ENCODE peak calls at places on chromosomes 2 and 18, in six cellular contexts. C, Z, O, V, W and K are unnamed samples.

GRCh38 chr2:69213201-69213600 is 173.8 kb downstream of the GFPT1 start:
- DNase-seq in W (no peak), O (no peak), Z (no peak), V (peak; percentile 76), C (peak; percentile 55), K (no peak)

GRCh38 chr2:71846669-71847291 is 300.9 kb downstream of the CYP26B1 start:
- DNase-seq in Z (no peak), V (no peak), O (no peak), W (no peak), C (peak; percentile 28), K (no peak)

GRCh38 chr2:28633204-28633603 is 118.4 kb upstream of the PPP1CB start:
- DNase-seq in Z (no peak), O (no peak), W (no peak), C (no peak), V (no peak), K (no peak)

GRCh38 chr2:187499941-187500532 is 52.0 kb upstream of the CALCRL start:
- DNase-seq in V (peak; percentile 55), W (no peak), O (peak; percentile 42), Z (peak; percentile 29), C (peak; percentile 74), K (no peak)

GRCh38 chr18:79608535-79608934 is 71.1 kb upstream of the CTDP1 start:
- DNase-seq in O (no peak), Z (no peak), C (no peak), V (peak; percentile 6), W (peak; percentile 38), K (peak; percentile 68)

GRCh38 chr2:3789246-3789645 is 85.9 kb downstream of the DCDC2C start:
- DNase-seq in Z (no peak), O (peak; percentile 17), C (no peak), V (no peak), W (no peak), K (no peak)

GRCh38 chr2:127105656-127106456 is 1.1 kb downstream of the BIN1 start:
- DNase-seq in O (peak; percentile 43), V (no peak), W (peak; percentile 79), C (peak; percentile 61), Z (no peak), K (peak; percentile 74)

GRCh38 chr2:133286326-133286922 is 281.8 kb downstream of the NCKAP5 start:
- DNase-seq in Z (no peak), W (no peak), O (no peak), C (no peak), V (no peak), K (no peak)

GRCh38 chr18:77115461-77115907 is 17.1 kb downstream of the MBP start:
- DNase-seq in W (no peak), Z (no peak), V (no peak), C (no peak), O (no peak), K (no peak)

GRCh38 chr2:231188506-231189170 is 9.8 kb upstream of the ARMC9 start:
- DNase-seq in W (no peak), Z (no peak), C (no peak), V (no peak), O (no peak), K (peak; percentile 73)

GRCh38 chr2:70088508-70089219 is 1.4 kb downstream of the PCBP1 start:
- DNase-seq in V (no peak), C (peak; percentile 49), Z (no peak), O (no peak), W (no peak), K (no peak)

GRCh38 chr2:104851236-104852160 is 2.4 kb upstream of the POU3F3 start:
- DNase-seq in Z (no peak), O (no peak), W (no peak), V (no peak), C (no peak), K (no peak)

GRCh38 chr2:230712443-230713330 is at the start of gene CAB39:
- DNase-seq in Z (peak; percentile 67), W (peak; percentile 98), V (peak; percentile 83), C (peak; percentile 93), O (peak; percentile 86), K (peak; percentile 86)

GRCh38 chr2:44777542-44777941 is 164.0 kb upstream of the SIX3 start:
- DNase-seq in O (no peak), W (no peak), V (peak; percentile 92), C (peak; percentile 22), Z (no peak), K (no peak)

GRCh38 chr2:150339282-150339681 is 148.2 kb downstream of the RND3 start:
- DNase-seq in V (no peak), Z (no peak), O (no peak), C (peak; percentile 6), W (no peak), K (no peak)

GRCh38 chr18:38297910-38298309 is 732.3 kb upstream of the CELF4 start:
- DNase-seq in V (peak; percentile 77), W (no peak), O (no peak), C (no peak), Z (no peak), K (no peak)

GRCh38 chr2:231125272-231125671 is 430 bp upstream of the HTR2B start:
- DNase-seq in W (no peak), C (no peak), V (no peak), O (no peak), Z (no peak), K (no peak)

GRCh38 chr2:38375711-38376345 is 1.2 kb downstream of the ATL2 start:
- DNase-seq in C (peak; percentile 43), O (no peak), V (no peak), W (no peak), Z (no peak), K (no peak)

GRCh38 chr2:63632382-63632781 is 43.6 kb downstream of the MDH1 start:
- DNase-seq in C (no peak), Z (no peak), O (no peak), W (no peak), V (no peak), K (no peak)

GRCh38 chr18:24488824-24489493 is 28.5 kb downstream of the HRH4 start:
- DNase-seq in O (peak; percentile 27), V (no peak), C (peak; percentile 57), Z (no peak), W (no peak), K (no peak)

GRCh38 chr2:52416340-52416739 is 1351.3 kb upstream of the CHAC2 start:
- DNase-seq in V (no peak), C (no peak), O (peak; percentile 4), W (no peak), Z (no peak), K (no peak)

GRCh38 chr18:80187956-80188642 is 59.2 kb downstream of the PARD6G start:
- DNase-seq in C (no peak), Z (no peak), O (no peak), V (no peak), W (no peak), K (no peak)

GRCh38 chr2:19021100-19021476 is 337.3 kb downstream of the OSR1 start:
- DNase-seq in V (no peak), C (peak; percentile 84), W (no peak), Z (peak; percentile 85), O (peak; percentile 60), K (no peak)

GRCh38 chr2:20541305-20541640 is 94.4 kb downstream of the RHOB start:
- DNase-seq in Z (no peak), C (no peak), W (no peak), O (no peak), V (peak; percentile 65), K (no peak)

GRCh38 chr2:44275915-44276279 is 617 bp downstream of the SLC3A1 start:
- DNase-seq in W (no peak), O (peak; percentile 18), C (peak; percentile 13), Z (no peak), V (no peak), K (no peak)

GRCh38 chr2:26768759-26769500 is 4.8 kb downstream of the SLC35F6 start:
- DNase-seq in V (no peak), O (peak; percentile 74), Z (no peak), C (peak; percentile 71), W (peak; percentile 85), K (peak; percentile 89)

GRCh38 chr2:223563462-223563861 is 38.7 kb downstream of the SCG2 start:
- DNase-seq in W (no peak), O (peak; percentile 92), V (no peak), Z (peak; percentile 32), C (peak; percentile 73), K (no peak)
- TF ChIP-seq CTCF in W (no peak), O (no peak), V (no peak), Z (no peak), C (no peak), K (no peak)

DNA sequence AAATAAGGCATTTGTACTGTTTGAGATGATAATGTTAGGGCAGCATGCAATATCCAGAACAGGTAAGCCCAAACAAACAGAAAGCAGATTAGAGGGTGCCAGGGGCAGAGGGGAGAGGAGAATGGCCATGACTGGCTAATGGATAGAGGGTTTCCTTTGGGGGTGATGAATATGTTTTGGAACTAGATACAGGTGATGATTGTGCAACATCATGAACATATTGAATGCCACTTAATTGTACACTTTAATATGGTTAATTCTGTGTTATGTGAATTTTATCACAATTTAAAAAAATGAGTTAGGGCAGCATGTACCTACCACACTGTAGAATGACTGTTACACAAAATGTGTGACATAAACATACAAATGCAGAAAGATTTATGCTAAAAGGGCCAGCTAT is 255.5 kb upstream of the FN1 start:
- DNase-seq in Z (no peak), V (no peak), C (no peak), W (no peak), O (no peak), K (no peak)
- H3K27ac ChIP-seq in Z (no peak overlapping the region), V (no peak overlapping the region), C (no peak overlapping the region), W (no peak overlapping the region), O (no peak overlapping the region), K (no peak overlapping the region)

GRCh38 chr2:216064014-216064630 is 17.5 kb downstream of the PECR start:
- DNase-seq in V (no peak), W (no peak), C (peak; percentile 66), O (no peak), Z (no peak), K (no peak)
- TF ChIP-seq CTCF in V (peak; percentile 51), W (no peak), C (peak; percentile 24), O (no peak), Z (no peak), K (no peak)

GRCh38 chr2:2763998-2764355 is 432.9 kb upstream of the MYT1L start:
- DNase-seq in C (no peak), W (peak; percentile 59), O (no peak), Z (no peak), V (no peak), K (no peak)

GRCh38 chr2:2765839-2766495 is 434.9 kb upstream of the MYT1L start:
- DNase-seq in W (no peak), V (no peak), C (no peak), O (no peak), Z (no peak), K (no peak)

GRCh38 chr2:2765176-2765800 is 434.2 kb upstream of the MYT1L start:
- DNase-seq in W (peak; percentile 77), V (no peak), O (no peak), Z (no peak), C (no peak), K (no peak)

GRCh38 chr2:2763351-2763997 is 432.4 kb upstream of the MYT1L start:
- DNase-seq in Z (no peak), C (no peak), V (no peak), O (peak; percentile 51), W (peak; percentile 70), K (no peak)

GRCh38 chr2:2764739-2765138 is 433.7 kb upstream of the MYT1L start:
- DNase-seq in Z (no peak), W (no peak), C (no peak), V (no peak), O (no peak), K (no peak)
- H3K27ac ChIP-seq in Z (no peak overlapping the region), W (no peak overlapping the region), C (no peak overlapping the region), V (no peak overlapping the region), O (no peak overlapping the region), K (no peak overlapping the region)